ENCODE peak calls at places on chromosomes 5 and 9, in ten cellular contexts. T, S, W, F, D, L, X, U, P and R are unnamed samples.

GRCh38 chr5:73367650-73368049 is 80.9 kb downstream of the FOXD1 start:
- DNase-seq in T (peak; percentile 68), U (no peak), X (no peak), L (no peak), P (no peak), F (no peak), S (peak; percentile 52), D (no peak), W (no peak), R (no peak)

GRCh38 chr9:129697111-129697955 is 31.9 kb downstream of the PRRX2 start:
- DNase-seq in F (no peak), W (peak; percentile 92), P (peak; percentile 51), T (peak; percentile 73), X (peak; percentile 33), U (no peak), D (peak; percentile 79), L (no peak), S (no peak), R (no peak)

GRCh38 chr9:87122947-87123685 is 175.8 kb upstream of the GAS1 start:
- DNase-seq in F (no peak), X (no peak), U (no peak), T (peak; percentile 76), S (peak; percentile 25), L (no peak), D (no peak), W (peak; percentile 95), P (peak; percentile 74), R (no peak)

GRCh38 chr5:81391-82021 is 10.5 kb upstream of the PLEKHG4B start:
- DNase-seq in T (no peak), S (no peak), L (no peak), D (no peak), U (no peak), P (no peak), W (no peak), X (no peak), F (no peak), R (no peak)

GRCh38 chr9:114988962-114989599 is 58.7 kb upstream of the TNFSF8 start:
- DNase-seq in P (no peak), X (peak; percentile 76), W (peak; percentile 65), U (no peak), S (peak; percentile 65), F (no peak), L (no peak), D (peak; percentile 68), T (peak; percentile 18), R (no peak)

GRCh38 chr5:930853-931252 is 38.2 kb downstream of the TRIP13 start:
- DNase-seq in T (no peak), P (no peak), W (no peak), X (no peak), D (peak; percentile 26), S (no peak), U (no peak), F (no peak), L (no peak), R (no peak)

GRCh38 chr9:86578722-86579121 is 224.5 kb upstream of the TUT7 start:
- DNase-seq in D (no peak), U (no peak), T (no peak), L (no peak), F (no peak), W (no peak), P (no peak), S (no peak), X (no peak), R (no peak)

GRCh38 chr5:97550164-97550563 is 367.1 kb upstream of the RIOK2 start:
- DNase-seq in D (no peak), F (no peak), L (no peak), X (no peak), W (peak; percentile 75), S (no peak), P (no peak), T (peak; percentile 69), U (no peak), R (no peak)

GRCh38 chr5:79069488-79070001 is at the start of the genes BHMT2 and DMGDH:
- DNase-seq in W (peak; percentile 54), P (no peak), D (no peak), T (peak; percentile 68), S (no peak), F (no peak), U (no peak), X (no peak), L (no peak), R (no peak)

GRCh38 chr9:89008346-89009048 is 17.2 kb downstream of the S1PR3 start:
- DNase-seq in P (no peak), X (no peak), S (peak; percentile 88), D (no peak), F (no peak), T (no peak), U (no peak), L (no peak), W (no peak), R (no peak)

GRCh38 chr9:114180701-114181582 is 25.6 kb downstream of the COL27A1 start:
- DNase-seq in L (no peak), U (no peak), S (no peak), P (no peak), X (no peak), W (no peak), T (peak; percentile 65), F (no peak), D (no peak), R (no peak)

GRCh38 chr9:91741529-91741928 is 208.5 kb downstream of the ROR2 start:
- DNase-seq in X (no peak), U (no peak), T (peak; percentile 81), L (no peak), F (no peak), P (no peak), S (no peak), W (peak; percentile 84), D (no peak), R (no peak)

GRCh38 chr5:141855265-141856029 is 22.8 kb downstream of the PCDH1 start:
- DNase-seq in T (no peak), S (no peak), U (no peak), W (no peak), X (no peak), P (no peak), D (no peak), F (peak; percentile 72), L (no peak), R (no peak)

GRCh38 chr5:4855889-4856288 is 284.2 kb upstream of the ADAMTS16 start:
- DNase-seq in S (no peak), X (no peak), U (no peak), F (no peak), D (no peak), L (no peak), W (no peak), P (no peak), T (no peak), R (no peak)